ENCODE peak calls at places on chromosomes 1 and 21, in five cellular contexts. One of them, this sample, is unnamed.

GRCh38 chr1:30719406-30720270 is 3.7 kb downstream of the MATN1 start:
- DNase-seq in iPS-NIHi11: no peak
- DNase-seq in BE2C: no peak
- DNase-seq in activated T-cell treated with anti-CD3 and anti-CD28 coated beads for 48 hours: no peak
- DNase-seq in fibroblast of the aortic adventitia: peak
- DNase-seq in this sample: peak

GRCh38 chr1:3948344-3948743 is 48.3 kb upstream of the C1orf174 start:
- DNase-seq in activated T-cell treated with anti-CD3 and anti-CD28 coated beads for 48 hours: no peak
- DNase-seq in BE2C: no peak
- DNase-seq in iPS-NIHi11: no peak
- DNase-seq in fibroblast of the aortic adventitia: no peak
- DNase-seq in this sample: no peak

GRCh38 chr1:12407050-12407961 is 177.5 kb downstream of the VPS13D start:
- DNase-seq in activated T-cell treated with anti-CD3 and anti-CD28 coated beads for 48 hours: no peak
- DNase-seq in iPS-NIHi11: no peak
- DNase-seq in fibroblast of the aortic adventitia: peak
- DNase-seq in BE2C: no peak
- DNase-seq in this sample: no peak

GRCh38 chr1:221708076-221708571 is 33.8 kb downstream of the DUSP10 start:
- DNase-seq in BE2C: peak
- DNase-seq in activated T-cell treated with anti-CD3 and anti-CD28 coated beads for 48 hours: peak
- DNase-seq in iPS-NIHi11: no peak
- DNase-seq in fibroblast of the aortic adventitia: no peak
- DNase-seq in this sample: no peak

GRCh38 chr1:98420376-98421097 is 241.0 kb upstream of the SNX7 start:
- DNase-seq in activated T-cell treated with anti-CD3 and anti-CD28 coated beads for 48 hours: no peak
- DNase-seq in fibroblast of the aortic adventitia: peak
- DNase-seq in BE2C: no peak
- DNase-seq in iPS-NIHi11: no peak
- DNase-seq in this sample: no peak

GRCh38 chr1:21262282-21263051 is 27.8 kb downstream of the ECE1 start:
- DNase-seq in fibroblast of the aortic adventitia: peak
- DNase-seq in BE2C: peak
- DNase-seq in activated T-cell treated with anti-CD3 and anti-CD28 coated beads for 48 hours: no peak
- DNase-seq in iPS-NIHi11: no peak
- DNase-seq in this sample: no peak

GRCh38 chr1:67307251-67308060 is at the start of gene IL12RB2:
- DNase-seq in activated T-cell treated with anti-CD3 and anti-CD28 coated beads for 48 hours: peak
- DNase-seq in iPS-NIHi11: peak
- DNase-seq in BE2C: no peak
- DNase-seq in fibroblast of the aortic adventitia: no peak
- DNase-seq in this sample: peak

GRCh38 chr1:156165083-156165482 is 11.7 kb downstream of the SEMA4A start:
- DNase-seq in iPS-NIHi11: no peak
- DNase-seq in activated T-cell treated with anti-CD3 and anti-CD28 coated beads for 48 hours: no peak
- DNase-seq in BE2C: no peak
- DNase-seq in fibroblast of the aortic adventitia: no peak
- DNase-seq in this sample: no peak

GRCh38 chr1:62273953-62274352 is 45.3 kb downstream of the KANK4 start:
- DNase-seq in BE2C: no peak
- DNase-seq in fibroblast of the aortic adventitia: no peak
- DNase-seq in iPS-NIHi11: no peak
- DNase-seq in activated T-cell treated with anti-CD3 and anti-CD28 coated beads for 48 hours: no peak
- DNase-seq in this sample: no peak

GRCh38 chr1:78831731-78832360 is 174.7 kb downstream of the ADGRL4 start:
- DNase-seq in iPS-NIHi11: no peak
- DNase-seq in BE2C: no peak
- DNase-seq in fibroblast of the aortic adventitia: peak
- DNase-seq in activated T-cell treated with anti-CD3 and anti-CD28 coated beads for 48 hours: no peak
- DNase-seq in this sample: no peak

GRCh38 chr1:2517966-2518365 is 8.4 kb downstream of the PANK4 start:
- DNase-seq in activated T-cell treated with anti-CD3 and anti-CD28 coated beads for 48 hours: no peak
- DNase-seq in fibroblast of the aortic adventitia: no peak
- DNase-seq in BE2C: no peak
- DNase-seq in iPS-NIHi11: no peak
- DNase-seq in this sample: no peak

GRCh38 chr1:3287656-3288160 is 166.8 kb upstream of the ARHGEF16 start:
- DNase-seq in iPS-NIHi11: no peak
- DNase-seq in activated T-cell treated with anti-CD3 and anti-CD28 coated beads for 48 hours: no peak
- DNase-seq in BE2C: no peak
- DNase-seq in fibroblast of the aortic adventitia: no peak
- DNase-seq in this sample: no peak

GRCh38 chr21:22855581-22855980 is 1857.4 kb downstream of the NCAM2 start:
- DNase-seq in fibroblast of the aortic adventitia: no peak
- DNase-seq in BE2C: no peak
- DNase-seq in activated T-cell treated with anti-CD3 and anti-CD28 coated beads for 48 hours: no peak
- DNase-seq in iPS-NIHi11: no peak
- DNase-seq in this sample: no peak

GRCh38 chr1:201386208-201386607 is 8.7 kb upstream of the TNNT2 start:
- DNase-seq in fibroblast of the aortic adventitia: no peak
- DNase-seq in iPS-NIHi11: no peak
- DNase-seq in BE2C: no peak
- DNase-seq in activated T-cell treated with anti-CD3 and anti-CD28 coated beads for 48 hours: no peak
- DNase-seq in this sample: no peak

GRCh38 chr1:109539676-109540075 is at the start of gene GPR61:
- DNase-seq in iPS-NIHi11: no peak
- DNase-seq in fibroblast of the aortic adventitia: no peak
- DNase-seq in activated T-cell treated with anti-CD3 and anti-CD28 coated beads for 48 hours: no peak
- DNase-seq in BE2C: no peak
- DNase-seq in this sample: no peak

GRCh38 chr1:32274646-32275340 is 17.1 kb upstream of the HDAC1 start:
- DNase-seq in BE2C: no peak
- DNase-seq in fibroblast of the aortic adventitia: no peak
- DNase-seq in iPS-NIHi11: no peak
- DNase-seq in activated T-cell treated with anti-CD3 and anti-CD28 coated beads for 48 hours: no peak
- DNase-seq in this sample: no peak

GRCh38 chr21:14734191-14734590 is 188.1 kb upstream of the SAMSN1 start:
- DNase-seq in BE2C: no peak
- DNase-seq in fibroblast of the aortic adventitia: no peak
- DNase-seq in activated T-cell treated with anti-CD3 and anti-CD28 coated beads for 48 hours: no peak
- DNase-seq in iPS-NIHi11: no peak
- DNase-seq in this sample: no peak

GRCh38 chr1:150748859-150749719 is 16.5 kb downstream of the CTSS start:
- DNase-seq in iPS-NIHi11: no peak
- DNase-seq in fibroblast of the aortic adventitia: no peak
- DNase-seq in BE2C: no peak
- DNase-seq in activated T-cell treated with anti-CD3 and anti-CD28 coated beads for 48 hours: no peak
- DNase-seq in this sample: no peak

GRCh38 chr1:90831910-90832309 is 114.8 kb upstream of the BARHL2 start:
- DNase-seq in fibroblast of the aortic adventitia: no peak
- DNase-seq in activated T-cell treated with anti-CD3 and anti-CD28 coated beads for 48 hours: no peak
- DNase-seq in iPS-NIHi11: no peak
- DNase-seq in BE2C: no peak
- DNase-seq in this sample: no peak

GRCh38 chr1:216221260-216221700 is 202.0 kb downstream of the USH2A start:
- DNase-seq in fibroblast of the aortic adventitia: peak
- DNase-seq in activated T-cell treated with anti-CD3 and anti-CD28 coated beads for 48 hours: no peak
- DNase-seq in iPS-NIHi11: peak
- DNase-seq in BE2C: peak
- DNase-seq in this sample: peak

GRCh38 chr1:24283326-24284155 is 35.6 kb upstream of the GRHL3 start:
- DNase-seq in BE2C: no peak
- DNase-seq in activated T-cell treated with anti-CD3 and anti-CD28 coated beads for 48 hours: no peak
- DNase-seq in iPS-NIHi11: no peak
- DNase-seq in fibroblast of the aortic adventitia: peak
- DNase-seq in this sample: no peak